ENCODE peak calls at places on chromosomes 3 and 15, in five cellular contexts. K is sigmoid colon, V is B cell, F is fibroblast of the conjunctiva, H is pulmonary artery endothelial cell. P is an unnamed sample.

GRCh38 chr3:64730651-64731050 is 42.9 kb upstream of the ADAMTS9 start:
- DNase-seq in F (no peak), K (no peak), H (no peak), V (no peak), P (no peak)

GRCh38 chr15:43828061-43828657 is 1.4 kb downstream of the WDR76 start:
- DNase-seq in F (no peak), V (no peak), H (no peak), K (no peak), P (no peak)

GRCh38 chr15:62895139-62895866 is 147.2 kb upstream of the TPM1 start:
- DNase-seq in H (peak; percentile 84), V (no peak), F (no peak), K (no peak), P (no peak)

GRCh38 chr15:47792231-47792630 is 74.9 kb downstream of the SEMA6D start:
- DNase-seq in F (no peak), V (no peak), K (no peak), H (no peak), P (no peak)

GRCh38 chr3:12579919-12580318 is 23.0 kb downstream of the MKRN2 start:
- DNase-seq in F (no peak), H (no peak), K (no peak), V (no peak), P (no peak)

GRCh38 chr3:21795152-21795837 is 44.3 kb upstream of the ZNF385D start:
- DNase-seq in F (no peak), K (no peak), H (no peak), V (no peak), P (peak; percentile 75)

GRCh38 chr3:71662056-71662455 is 63.1 kb downstream of the EIF4E3 start:
- DNase-seq in F (no peak), K (no peak), H (no peak), V (no peak), P (no peak)

GRCh38 chr3:9914559-9915251 is 2.2 kb upstream of the IL17RC start:
- DNase-seq in F (no peak), H (no peak), V (no peak), K (no peak), P (peak; percentile 81)

GRCh38 chr3:135325726-135326245 is 530.7 kb downstream of the EPHB1 start:
- DNase-seq in H (no peak), V (no peak), K (no peak), F (no peak), P (no peak)

GRCh38 chr3:159322322-159322939 is 520.6 kb downstream of the MFSD1 start:
- DNase-seq in F (peak; percentile 4), K (no peak), H (no peak), V (no peak), P (no peak)

GRCh38 chr15:58182460-58183163 is 44.4 kb downstream of the AQP9 start:
- DNase-seq in K (no peak), F (peak; percentile 37), V (no peak), H (peak; percentile 22), P (no peak)

GRCh38 chr3:10550705-10551104 is 45.3 kb upstream of the ATP2B2 start:
- DNase-seq in H (no peak), V (no peak), F (no peak), K (peak; percentile 35), P (peak; percentile 26)

GRCh38 chr15:75785771-75786563 is 57.3 kb upstream of the UBE2Q2 start:
- DNase-seq in V (no peak), H (no peak), K (peak; percentile 68), F (no peak), P (no peak)

GRCh38 chr3:64651791-64652241 is 36.0 kb downstream of the ADAMTS9 start:
- DNase-seq in F (no peak), H (no peak), V (no peak), K (no peak), P (no peak)

P was measured in coronary artery.